ENCODE peak calls at places on chromosomes 7 and 10, in ten cellular contexts. Q is IMR-90, G is astrocyte, V is cardiac fibroblast, Z is endodermal cell, C is LNCaP clone FGC, O is Panc1, I is astrocyte of the cerebellum, L is psoas muscle, D is AG10803. T is an unnamed sample.

GRCh38 chr10:1732501-1733123 is 4.7 kb downstream of the ADARB2 start:
- DNase-seq in Q (no peak), G (no peak), V (no peak), Z (no peak), C (peak), O (no peak), I (no peak), L (no peak), D (no peak), T (no peak)

GRCh38 chr10:9331583-9332008 is 1277.1 kb downstream of the GATA3 start:
- DNase-seq in Q (peak), G (peak), V (peak), Z (no peak), C (peak), O (peak), I (peak), L (no peak), D (peak), T (peak)

GRCh38 chr7:34061175-34061574 is 155.8 kb downstream of the BMPER start:
- DNase-seq in Q (peak), G (peak), V (peak), Z (no peak), C (no peak), O (no peak), I (no peak), L (no peak), D (peak), T (peak)

GRCh38 chr10:7410800-7411670 is at the start of gene SFMBT2:
- DNase-seq in Q (peak), G (peak), V (peak), Z (peak), C (no peak), O (no peak), I (no peak), L (peak), D (peak), T (peak)

GRCh38 chr7:44461387-44461786 is 29.1 kb downstream of the NUDCD3 start:
- DNase-seq in Q (peak), G (peak), V (peak), Z (no peak), C (no peak), O (no peak), I (no peak), L (no peak), D (peak), T (peak)

GRCh38 chr10:130364631-130365030 is 228.4 kb downstream of the GLRX3 start:
- DNase-seq in Q (no peak), G (no peak), V (no peak), Z (no peak), C (no peak), O (no peak), I (no peak), L (no peak), D (no peak), T (no peak)

GRCh38 chr7:13821152-13821787 is 168.2 kb downstream of the ETV1 start:
- DNase-seq in Q (peak), G (peak), V (no peak), Z (no peak), C (no peak), O (no peak), I (peak), L (no peak), D (peak), T (no peak)

GRCh38 chr7:151895695-151896485 is 19.0 kb upstream of the PRKAG2 start:
- DNase-seq in Q (no peak), G (no peak), V (no peak), Z (peak), C (no peak), O (no peak), I (no peak), L (no peak), D (no peak), T (no peak)

GRCh38 chr7:70092314-70093303 is 494.3 kb downstream of the AUTS2 start:
- DNase-seq in Q (peak), G (peak), V (no peak), Z (no peak), C (no peak), O (no peak), I (peak), L (peak), D (peak), T (peak)

DNA sequence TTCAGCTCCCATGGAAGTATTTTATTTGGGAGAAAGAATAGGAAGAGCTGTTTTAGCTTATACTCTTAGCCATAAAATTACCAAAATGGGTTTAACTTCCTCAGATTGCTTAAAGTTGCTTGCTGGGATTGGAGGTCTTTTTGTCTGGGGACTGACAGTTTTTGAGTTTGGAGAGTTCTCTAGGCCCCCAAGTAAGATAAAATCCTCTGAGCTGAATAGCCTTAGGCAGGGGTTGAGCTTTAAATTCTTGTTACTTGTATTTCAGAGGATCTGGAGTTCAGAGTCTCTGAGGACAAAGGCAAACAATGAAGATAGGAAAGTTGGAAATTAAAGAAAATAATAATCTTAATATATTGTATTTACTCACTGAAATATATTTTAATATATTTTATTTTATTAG is 294.4 kb upstream of the DKK1 start:
- DNase-seq in Q (no peak), G (no peak), V (no peak), Z (no peak), C (no peak), O (no peak), I (no peak), L (no peak), D (no peak), T (no peak)
- H3K4me3 ChIP-seq in Q (no peak), G (no peak), V (no peak), Z (no peak), C (no peak), O (no peak), I (no peak), L (no peak), D (no peak), T (no peak)

GRCh38 chr10:94225589-94225988 is 137.2 kb downstream of the NOC3L start:
- DNase-seq in Q (no peak), G (no peak), V (peak), Z (peak), C (no peak), O (peak), I (no peak), L (no peak), D (peak), T (no peak)
- TF ChIP-seq CTCF in Q (peak), G (peak), V (peak), Z (peak), C (no peak), O (peak), I (no peak), L (peak), D (peak), T (peak)

GRCh38 chr10:86321568-86321967 is 45.0 kb downstream of the GRID1 start:
- DNase-seq in Q (no peak), G (no peak), V (no peak), Z (peak), C (no peak), O (no peak), I (no peak), L (no peak), D (no peak), T (no peak)
- H3K4me3 ChIP-seq in Q (no peak), G (no peak), V (no peak), Z (no peak), C (no peak), O (no peak), I (no peak), L (no peak), D (no peak), T (no peak)

GRCh38 chr10:25682203-25682950 is 251.7 kb upstream of the MYO3A start:
- DNase-seq in Q (no peak), G (peak), V (peak), Z (peak), C (peak), O (no peak), I (peak), L (no peak), D (peak), T (peak)
- TF ChIP-seq CTCF in Q (no peak), G (peak), V (peak), Z (peak), C (peak), O (peak), I (peak), L (peak), D (peak), T (peak)

GRCh38 chr7:91876391-91877133 is 3.9 kb downstream of the MTERF1 start:
- DNase-seq in Q (peak), G (no peak), V (peak), Z (no peak), C (no peak), O (no peak), I (no peak), L (no peak), D (peak), T (peak)
- H3K4me3 ChIP-seq in Q (no peak), G (no peak), V (no peak), Z (no peak), C (no peak), O (no peak), I (no peak), L (no peak), D (no peak), T (no peak)

DNA sequence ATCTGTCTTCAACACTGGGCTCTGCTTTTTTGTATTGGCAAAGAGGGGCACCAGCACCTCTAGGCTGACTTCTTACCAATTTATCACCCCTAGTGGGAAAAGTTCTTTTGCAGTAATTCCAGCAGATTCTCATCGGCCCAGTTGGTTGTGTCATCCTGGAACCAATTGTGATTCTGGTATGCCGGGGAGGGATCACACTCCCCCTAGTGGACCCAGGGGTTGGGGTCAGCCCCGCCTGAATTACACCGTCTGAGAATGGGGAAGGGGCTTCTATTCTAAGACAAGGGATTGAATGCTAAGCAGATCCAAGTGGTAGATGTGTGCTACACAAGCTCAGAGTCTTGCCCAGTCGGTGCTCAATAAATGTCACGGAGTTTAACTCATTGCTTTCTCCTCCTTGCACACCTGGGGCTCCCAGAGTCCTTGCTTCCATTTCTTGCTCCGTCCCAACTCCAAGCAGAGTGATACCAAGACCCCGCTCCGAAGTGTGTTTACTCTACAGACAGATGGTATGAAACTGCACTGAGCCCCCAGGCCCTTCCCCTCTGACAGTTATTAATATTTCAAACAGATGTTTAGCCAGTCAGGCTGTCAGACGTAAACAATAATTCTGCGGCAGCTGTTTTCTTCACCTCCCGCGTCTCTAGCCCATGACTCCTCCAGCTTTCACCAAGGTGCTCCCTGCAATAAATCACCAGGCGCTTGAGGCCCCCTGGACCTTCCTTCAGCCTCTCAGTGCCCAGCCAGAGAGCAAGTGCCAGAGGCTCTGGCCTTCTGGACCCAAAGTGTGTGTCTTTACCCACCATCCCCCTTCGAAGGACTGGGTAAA is 71.8 kb downstream of the C10orf105 start:
- DNase-seq in Q (no peak), G (no peak), V (no peak), Z (peak), C (no peak), O (no peak), I (no peak), L (no peak), D (peak), T (no peak)
- TF ChIP-seq CTCF in Q (peak), G (peak), V (peak), Z (peak), C (peak), O (no peak), I (peak), L (peak), D (peak), T (peak)

DNA sequence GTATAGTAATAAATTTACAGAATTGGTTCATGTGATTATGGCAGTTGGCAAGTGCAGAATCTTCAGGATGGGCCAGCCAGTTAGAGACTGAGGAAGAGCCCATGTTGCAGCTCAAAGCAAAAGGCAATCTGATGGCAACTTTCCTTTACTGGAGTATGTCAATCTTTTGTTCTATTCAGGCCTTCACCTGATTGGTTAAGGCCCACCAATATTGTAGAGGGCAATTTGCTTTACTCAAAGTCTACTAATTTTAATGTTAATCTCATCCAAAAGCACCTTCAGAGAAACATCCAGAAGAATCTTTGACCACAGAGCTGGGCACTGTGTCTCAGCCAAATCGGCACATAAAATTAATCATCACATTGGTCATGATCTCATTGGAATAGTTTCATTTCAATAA is 20.0 kb upstream of the POM121L12 start:
- DNase-seq in Q (no peak), G (no peak), V (no peak), Z (no peak), C (no peak), O (no peak), I (no peak), L (no peak), D (no peak), T (no peak)
- H3K4me3 ChIP-seq in Q (no peak), G (no peak), V (no peak), Z (no peak), C (no peak), O (no peak), I (no peak), L (no peak), D (no peak), T (no peak)

DNA sequence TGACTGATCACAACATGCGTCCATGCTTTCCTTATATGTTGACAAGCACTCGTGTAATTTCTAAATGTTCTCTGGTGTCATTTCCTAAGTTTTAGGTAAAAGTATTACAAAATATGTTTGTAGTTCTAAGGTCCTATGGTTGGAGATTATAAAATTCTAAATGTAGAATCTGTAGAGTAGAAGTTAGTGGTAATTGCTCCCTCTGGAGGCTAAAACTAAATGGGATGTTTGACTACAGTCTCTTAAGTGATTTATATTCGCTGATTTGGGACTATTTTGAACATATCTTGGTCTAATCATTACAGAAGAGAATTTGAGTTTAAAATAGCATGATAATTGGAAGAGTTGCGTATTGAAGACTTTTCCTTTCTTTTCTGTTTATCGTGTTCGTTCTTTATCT is 74.1 kb downstream of the ZMYND11 start:
- DNase-seq in Q (peak), G (no peak), V (peak), Z (no peak), C (no peak), O (no peak), I (no peak), L (no peak), D (no peak), T (peak)
- TF ChIP-seq CTCF in Q (peak), G (peak), V (peak), Z (peak), C (peak), O (no peak), I (no peak), L (peak), D (peak), T (peak)

GRCh38 chr7:140654661-140655060 is 14.0 kb upstream of the DENND2A start:
- DNase-seq in Q (no peak), G (no peak), V (no peak), Z (no peak), C (no peak), O (no peak), I (no peak), L (no peak), D (no peak), T (no peak)

GRCh38 chr7:140659727-140660396 is 12.9 kb upstream of the ADCK2 start:
- DNase-seq in Q (peak), G (peak), V (no peak), Z (no peak), C (no peak), O (no peak), I (no peak), L (no peak), D (peak), T (no peak)

GRCh38 chr7:140655511-140656408 is 15.1 kb upstream of the DENND2A start:
- DNase-seq in Q (no peak), G (no peak), V (peak), Z (no peak), C (no peak), O (no peak), I (no peak), L (no peak), D (no peak), T (no peak)

GRCh38 chr7:140654109-140654387 is 13.4 kb upstream of the DENND2A start:
- DNase-seq in Q (no peak), G (no peak), V (no peak), Z (no peak), C (no peak), O (no peak), I (no peak), L (no peak), D (no peak), T (no peak)

GRCh38 chr7:140656548-140657515 is 15.9 kb upstream of the ADCK2 start:
- DNase-seq in Q (peak), G (peak), V (peak), Z (no peak), C (no peak), O (no peak), I (no peak), L (peak), D (peak), T (peak)
- H3K4me3 ChIP-seq in Q (peak), G (no peak), V (peak), Z (no peak), C (peak), O (no peak), I (no peak), L (peak), D (peak), T (peak)